ENCODE peak calls at places on chromosomes 16 and 17, in six cellular contexts. F, G, E, M, L and W are unnamed samples.

GRCh38 chr16:14181371-14182050 is 110.4 kb downstream of the MRTFB start:
- DNase-seq in F (no peak), G (no peak), E (no peak), M (no peak), L (no peak), W (no peak)

GRCh38 chr16:17083628-17084027 is 387.1 kb downstream of the XYLT1 start:
- DNase-seq in F (no peak), G (peak; percentile 87), E (no peak), M (peak; percentile 88), L (no peak), W (no peak)

GRCh38 chr17:43702636-43703035 is 40.9 kb upstream of the MEOX1 start:
- DNase-seq in F (no peak), G (no peak), E (no peak), M (no peak), L (no peak), W (no peak)

GRCh38 chr17:50787106-50787505 is 19.8 kb upstream of the ANKRD40CL start:
- DNase-seq in F (no peak), G (no peak), E (no peak), M (no peak), L (no peak), W (no peak)

GRCh38 chr17:4986403-4986802 is 1.1 kb downstream of the CAMTA2 start:
- DNase-seq in F (no peak), G (no peak), E (no peak), M (no peak), L (no peak), W (no peak)

GRCh38 chr16:13084331-13084730 is 182.9 kb downstream of the SHISA9 start:
- DNase-seq in F (no peak), G (no peak), E (no peak), M (no peak), L (no peak), W (no peak)

GRCh38 chr17:30095507-30096244 is 20.9 kb upstream of the NSRP1 start:
- DNase-seq in F (no peak), G (peak; percentile 64), E (no peak), M (peak; percentile 44), L (no peak), W (no peak)

GRCh38 chr17:5405400-5405799 is 14.1 kb downstream of the NUP88 start:
- DNase-seq in F (no peak), G (no peak), E (no peak), M (no peak), L (no peak), W (no peak)

GRCh38 chr16:31458073-31458834 is 1.0 kb upstream of the ARMC5 start:
- DNase-seq in F (peak; percentile 78), G (peak; percentile 69), E (peak; percentile 82), M (no peak), L (peak; percentile 45), W (peak; percentile 62)

GRCh38 chr17:75326587-75326955 is 37.3 kb upstream of the SLC25A19 start:
- DNase-seq in F (no peak), G (no peak), E (no peak), M (no peak), L (no peak), W (no peak)

GRCh38 chr17:45019177-45019711 is 32.2 kb downstream of the DCAKD start:
- DNase-seq in F (peak; percentile 79), G (peak; percentile 53), E (peak; percentile 57), M (no peak), L (peak; percentile 44), W (peak; percentile 67)

DNA sequence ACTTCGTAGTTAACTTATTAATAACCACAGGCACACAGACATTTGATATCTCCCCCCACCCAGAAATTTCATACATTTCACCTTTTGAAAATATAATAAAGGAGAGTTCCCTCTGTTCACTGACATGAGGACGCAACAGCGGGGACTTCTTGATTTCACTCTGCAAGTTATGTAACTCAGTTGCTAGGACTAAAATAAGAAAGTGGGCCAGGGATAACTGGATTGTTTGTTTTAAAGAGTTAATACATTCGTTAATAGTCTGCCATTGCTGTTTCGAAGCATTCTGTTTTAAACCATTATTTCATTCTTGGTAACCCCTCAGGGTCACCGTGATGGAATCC is 1.2 kb downstream of the RHOT1 start:
- DNase-seq in F (no peak), G (no peak), E (no peak), M (no peak), L (no peak), W (no peak)
- H3K4me1 ChIP-seq in F (peaks cover 5% of the 10 kb centered on the region), G (peaks cover 9% of the 10 kb centered on the region), E (peaks cover 9% of the 10 kb centered on the region), M (no peaks in the 10 kb centered on the region), L (peaks cover 11% of the 10 kb centered on the region), W (peaks cover 48% of the 10 kb centered on the region)

GRCh38 chr16:74557275-74557674 is 49.6 kb downstream of the GLG1 start:
- DNase-seq in F (no peak), G (no peak), E (no peak), M (no peak), L (no peak), W (no peak)
- H3K4me1 ChIP-seq in F (peaks cover 3% of the 10 kb centered on the region), G (peaks cover 3% of the 10 kb centered on the region), E (no peaks in the 10 kb centered on the region), M (peaks cover 3% of the 10 kb centered on the region), L (peaks cover 2% of the 10 kb centered on the region), W (peaks cover 22% of the 10 kb centered on the region)

GRCh38 chr17:74213897-74214386 is 571 bp downstream of the TTYH2 start:
- DNase-seq in F (no peak), G (peak; percentile 39), E (no peak), M (no peak), L (peak; percentile 67), W (peak; percentile 63)
- H3K4me1 ChIP-seq in F (peaks cover 18% of the 10 kb centered on the region), G (peaks cover 34% of the 10 kb centered on the region), E (peaks cover 4% of the 10 kb centered on the region), M (peaks cover 18% of the 10 kb centered on the region), L (peaks cover 11% of the 10 kb centered on the region), W (peaks cover 53% of the 10 kb centered on the region)

GRCh38 chr17:42618442-42619150 is 9.1 kb downstream of the TUBG1 start:
- DNase-seq in F (peak; percentile 69), G (peak; percentile 70), E (peak; percentile 73), M (no peak), L (peak; percentile 20), W (peak; percentile 70)
- H3K4me1 ChIP-seq in F (no peaks in the 10 kb centered on the region), G (peaks cover 9% of the 10 kb centered on the region), E (no peaks in the 10 kb centered on the region), M (peaks cover 4% of the 10 kb centered on the region), L (peaks cover 5% of the 10 kb centered on the region), W (peaks cover 18% of the 10 kb centered on the region)